ENCODE peak calls at places on chromosomes 5 and 9, in four cellular contexts. I is T-helper 1 cell, V is head of caudate nucleus, F is T-helper 9 cell. U is an unnamed sample.

GRCh38 chr5:179393078-179393477 is 47.8 kb upstream of the ADAMTS2 start:
- DNase-seq in I (no peak), V (no peak), F (no peak), U (no peak)

GRCh38 chr5:73280821-73281746 is 108.1 kb downstream of the TMEM174 start:
- DNase-seq in I (no peak), V (no peak), F (no peak), U (no peak)

GRCh38 chr9:107485451-107486043 is 4.0 kb downstream of the KLF4 start:
- DNase-seq in I (no peak), V (no peak), F (no peak), U (no peak)

GRCh38 chr9:3138236-3139229 is 294.6 kb upstream of the PUM3 start:
- DNase-seq in I (no peak), V (no peak), F (no peak), U (no peak)

GRCh38 chr9:72012642-72013041 is 47.8 kb downstream of the C9orf57 start:
- DNase-seq in I (no peak), V (no peak), F (no peak), U (no peak)

GRCh38 chr9:101727621-101728524 is 10.6 kb downstream of the GRIN3A start:
- DNase-seq in I (no peak), V (no peak), F (no peak), U (no peak)

GRCh38 chr5:15904894-15905805 is 274.4 kb downstream of the MARCHF11 start:
- DNase-seq in I (no peak), V (no peak), F (no peak), U (no peak)

GRCh38 chr5:113162770-113163169 is 186.2 kb downstream of the DCP2 start:
- DNase-seq in I (no peak), V (no peak), F (no peak), U (no peak)

GRCh38 chr9:133937120-133937519 is 55.0 kb downstream of the VAV2 start:
- DNase-seq in I (no peak), V (no peak), F (no peak), U (no peak)

U was measured in central memory CD8-positive, alpha-beta T cell.